ENCODE peak calls at places on chromosomes 1 and 21, in six cellular contexts. U is HFF-Myc; D is ACHN; P is activated CD8-positive, alpha-beta T cell treated with anti-CD3 and anti-CD28 coated beads, Interleukin-2, amount 10 ng/mL, durations not matched to agents 7 days and 5 days; H is GM12892; O is PC-9. X is an unnamed sample.

GRCh38 chr1:161079436-161080110 is 9.8 kb downstream of the NECTIN4 start:
- DNase-seq in H (no peak), O (no peak), P (no peak), D (no peak), U (no peak), X (no peak)

GRCh38 chr1:196180847-196181593 is 427.2 kb downstream of the KCNT2 start:
- DNase-seq in D (peak), P (no peak), U (peak), O (peak), H (no peak), X (peak)

GRCh38 chr1:55813619-55814018 is 598.5 kb upstream of the USP24 start:
- DNase-seq in O (peak), P (no peak), H (no peak), D (no peak), U (no peak), X (no peak)

GRCh38 chr1:222654849-222655248 is 37.0 kb downstream of the MIA3 start:
- DNase-seq in O (no peak), U (no peak), P (peak), H (no peak), D (no peak), X (no peak)

GRCh38 chr1:12276225-12276624 is 46.4 kb downstream of the VPS13D start:
- DNase-seq in U (no peak), P (no peak), D (no peak), H (no peak), O (no peak), X (peak)

GRCh38 chr1:1624443-1625403 is 7.2 kb upstream of the MMP23B start:
- DNase-seq in P (no peak), H (no peak), D (no peak), O (no peak), U (no peak), X (no peak)

GRCh38 chr1:88463401-88463800 is 220.7 kb upstream of the PKN2 start:
- DNase-seq in P (no peak), U (no peak), D (no peak), H (no peak), O (no peak), X (no peak)

GRCh38 chr1:221576268-221576667 is 165.6 kb downstream of the DUSP10 start:
- DNase-seq in H (no peak), U (peak), O (peak), P (no peak), D (no peak), X (no peak)

GRCh38 chr1:27392778-27393635 is 585 bp downstream of the GPR3 start:
- DNase-seq in P (no peak), H (no peak), D (peak), U (no peak), O (no peak), X (peak)

GRCh38 chr1:27144349-27144748 is 10.6 kb downstream of the SLC9A1 start:
- DNase-seq in D (no peak), O (peak), H (no peak), P (no peak), U (no peak), X (peak)

GRCh38 chr1:96557336-96557735 is 164.2 kb upstream of the PTBP2 start:
- DNase-seq in O (no peak), U (no peak), D (no peak), H (no peak), P (no peak), X (no peak)

GRCh38 chr1:46406881-46407608 is 12.9 kb downstream of the FAAH start:
- DNase-seq in D (no peak), H (no peak), U (no peak), P (no peak), O (no peak), X (no peak)

GRCh38 chr1:182337736-182338571 is 53.6 kb downstream of the GLUL start:
- DNase-seq in U (no peak), O (no peak), P (no peak), D (no peak), H (no peak), X (no peak)

GRCh38 chr1:38045431-38046332 is 911 bp downstream of the POU3F1 start:
- DNase-seq in O (no peak), U (no peak), H (no peak), P (no peak), D (peak), X (no peak)

GRCh38 chr21:40837456-40837855 is 9.5 kb downstream of the DSCAM start:
- DNase-seq in H (no peak), P (no peak), O (no peak), U (no peak), D (no peak), X (no peak)

GRCh38 chr1:8880068-8880676 is 1.7 kb upstream of the ENO1 start:
- DNase-seq in O (peak), U (peak), H (no peak), P (peak), D (peak), X (peak)

GRCh38 chr1:206723500-206724472 is 39.1 kb downstream of the MAPKAPK2 start:
- DNase-seq in H (no peak), P (no peak), U (no peak), D (peak), O (peak), X (no peak)

GRCh38 chr1:179029293-179029692 is 3.6 kb downstream of the FAM20B start:
- DNase-seq in U (no peak), P (no peak), D (no peak), H (no peak), O (no peak), X (no peak)

GRCh38 chr1:206982216-206982615 is 12.0 kb upstream of the FCAMR start:
- DNase-seq in D (peak), O (peak), H (peak), U (no peak), P (peak), X (peak)

X was measured in HT-29.